ENCODE peak calls at places on chromosome 22, in eight cellular contexts. V is OCI-LY7; J is activated CD4-positive, alpha-beta T cell treated with anti-CD3 and anti-CD28 coated beads, Interleukin-2, amount 50 U/mL, for 4 hours; E is stimulated activated CD8-positive, alpha-beta memory T cell treated with anti-CD3 and anti-CD28 coated beads, Interleukin-4, amount 100 ng/mL, for 1 hour; S is DMS153; L is GOT3; K is neural crest cell; U is Karpas-422. A is an unnamed sample.

GRCh38 chr22:26406118-26406517 is 22.9 kb upstream of the ASPHD2 start:
- DNase-seq in E (no peak), K (no peak), U (peak), V (no peak), J (no peak), S (peak), L (no peak), A (no peak)

GRCh38 chr22:45211848-45212247 is 28.8 kb downstream of the KIAA0930 start:
- DNase-seq in V (no peak), U (no peak), S (no peak), E (no peak), J (no peak), L (no peak), K (no peak), A (no peak)

GRCh38 chr22:26168199-26168915 is 905 bp upstream of the SEZ6L start:
- DNase-seq in V (no peak), K (no peak), U (no peak), E (no peak), J (no peak), L (no peak), S (peak), A (no peak)

GRCh38 chr22:38267086-38267485 is 5.7 kb downstream of the TMEM184B start:
- DNase-seq in U (no peak), L (no peak), J (peak), K (no peak), E (peak), S (no peak), V (no peak), A (no peak)

GRCh38 chr22:38180841-38181452 is 683 bp downstream of the PLA2G6 start:
- DNase-seq in U (peak), K (no peak), L (no peak), J (no peak), E (no peak), V (peak), S (no peak), A (peak)

GRCh38 chr22:43151251-43152000 is at the start of gene TSPO:
- DNase-seq in J (peak), U (no peak), L (peak), S (no peak), E (peak), V (peak), K (peak), A (peak)

GRCh38 chr22:21641417-21641794 is 696 bp upstream of the SDF2L1 start:
- DNase-seq in E (no peak), S (no peak), V (no peak), J (no peak), U (no peak), K (peak), L (no peak), A (peak)

GRCh38 chr22:31269892-31270574 is 22.3 kb downstream of the PIK3IP1 start:
- DNase-seq in S (no peak), K (no peak), V (no peak), E (no peak), U (no peak), L (no peak), J (no peak), A (no peak)

GRCh38 chr22:26709617-26710390 is 52.4 kb downstream of the MIAT start:
- DNase-seq in S (no peak), L (no peak), U (no peak), E (no peak), V (no peak), J (no peak), K (no peak), A (no peak)

GRCh38 chr22:44648821-44649566 is 53.0 kb upstream of the PRR5 start:
- DNase-seq in E (no peak), U (peak), K (no peak), S (no peak), V (no peak), L (no peak), J (no peak), A (peak)

GRCh38 chr22:44046485-44047141 is 22.5 kb downstream of the PARVB start:
- DNase-seq in J (no peak), K (no peak), L (no peak), V (no peak), S (no peak), E (no peak), U (no peak), A (no peak)

GRCh38 chr22:44584256-44584902 is 86.3 kb upstream of the RTL6 start:
- DNase-seq in J (no peak), K (no peak), V (no peak), S (no peak), E (no peak), U (no peak), L (no peak), A (peak)

GRCh38 chr22:39900306-39901227 is at the start of gene GRAP2:
- DNase-seq in E (peak), U (no peak), S (no peak), K (no peak), L (no peak), J (peak), V (peak), A (no peak)

GRCh38 chr22:46068908-46069481 is 81.3 kb upstream of the PPARA start:
- DNase-seq in J (no peak), S (no peak), U (no peak), V (peak), L (no peak), K (no peak), E (no peak), A (peak)

GRCh38 chr22:46089426-46090041 is 60.8 kb upstream of the PPARA start:
- DNase-seq in J (no peak), U (no peak), E (no peak), S (no peak), V (no peak), K (no peak), L (no peak), A (peak)

GRCh38 chr22:46148885-46149492 is 1.3 kb upstream of the PPARA start:
- DNase-seq in K (no peak), S (no peak), V (no peak), U (no peak), E (no peak), J (no peak), L (no peak), A (no peak)

GRCh38 chr22:28231423-28231822 is 312.4 kb upstream of the PITPNB start:
- DNase-seq in L (no peak), S (peak), E (no peak), J (no peak), K (no peak), U (no peak), V (no peak), A (no peak)

GRCh38 chr22:23527971-23528740 is 51.9 kb downstream of the IGLL1 start:
- DNase-seq in S (no peak), J (no peak), E (no peak), V (peak), U (peak), K (no peak), L (no peak), A (peak)

GRCh38 chr22:40181323-40181722 is 3.6 kb downstream of the TNRC6B start:
- DNase-seq in E (no peak), J (no peak), V (no peak), L (no peak), S (no peak), K (no peak), U (no peak), A (no peak)

GRCh38 chr22:35656284-35656752 is 8.1 kb downstream of the APOL6 start:
- DNase-seq in V (no peak), L (no peak), S (no peak), E (no peak), U (no peak), J (no peak), K (no peak), A (no peak)

GRCh38 chr22:45785458-45785857 is 113.8 kb downstream of the ATXN10 start:
- DNase-seq in U (peak), V (no peak), S (no peak), E (no peak), L (no peak), J (no peak), K (no peak), A (no peak)

GRCh38 chr22:40743740-40744139 is 64.5 kb downstream of the MCHR1 start:
- DNase-seq in V (no peak), E (no peak), K (no peak), J (no peak), L (no peak), S (no peak), U (no peak), A (no peak)

GRCh38 chr22:44357296-44357961 is 44.7 kb upstream of the SHISAL1 start:
- DNase-seq in J (no peak), L (no peak), S (no peak), E (no peak), K (no peak), U (no peak), V (no peak), A (no peak)

GRCh38 chr22:32557424-32557823 is 82.8 kb downstream of the FBXO7 start:
- DNase-seq in S (no peak), K (no peak), L (no peak), J (no peak), V (no peak), E (no peak), U (no peak), A (no peak)

GRCh38 chr22:22935546-22936157 is 48.0 kb downstream of the IGLL5 start:
- DNase-seq in S (no peak), L (no peak), V (peak), E (no peak), U (peak), J (no peak), K (no peak), A (no peak)

GRCh38 chr22:43734370-43735005 is 77.6 kb downstream of the EFCAB6 start:
- DNase-seq in S (no peak), U (no peak), J (no peak), E (no peak), K (no peak), V (no peak), L (no peak), A (no peak)

GRCh38 chr22:29205598-29206371 is at the start of gene EMID1:
- DNase-seq in S (no peak), J (no peak), V (no peak), E (no peak), L (no peak), U (no peak), K (no peak), A (peak)

GRCh38 chr22:23675502-23676415 is 15.1 kb upstream of the RGL4 start:
- DNase-seq in J (no peak), E (no peak), V (peak), K (no peak), L (no peak), S (no peak), U (no peak), A (peak)

GRCh38 chr22:47012589-47013365 is 250.3 kb downstream of the TBC1D22A start:
- DNase-seq in V (no peak), E (no peak), J (no peak), S (no peak), K (no peak), L (no peak), U (no peak), A (peak)

GRCh38 chr22:49855491-49855911 is 1.9 kb downstream of the ZBED4 start:
- DNase-seq in K (no peak), V (no peak), J (no peak), U (no peak), L (no peak), S (no peak), E (no peak), A (peak)

GRCh38 chr22:24305260-24305692 is 34.6 kb downstream of the SPECC1L start:
- DNase-seq in L (no peak), K (no peak), U (no peak), V (no peak), J (no peak), S (no peak), E (no peak), A (no peak)

GRCh38 chr22:32781695-32782094 is 19.8 kb upstream of the TIMP3 start:
- DNase-seq in K (no peak), S (no peak), J (no peak), U (no peak), E (no peak), L (no peak), V (no peak), A (no peak)